ENCODE peak calls at places on chromosomes 5 and 9, in five cellular contexts. One of them, this sample, is unnamed.

GRCh38 chr9:96617439-96618185 is 2.0 kb downstream of the CDC14B start:
- DNase-seq in AG10803: no peak
- DNase-seq in BE2C: peak
- DNase-seq in HepG2: no peak
- DNase-seq in brain microvascular endothelial cell: no peak
- DNase-seq in this sample: no peak

GRCh38 chr5:68406767-68407232 is 191.2 kb downstream of the PIK3R1 start:
- DNase-seq in BE2C: no peak
- DNase-seq in AG10803: no peak
- DNase-seq in brain microvascular endothelial cell: no peak
- DNase-seq in HepG2: no peak
- DNase-seq in this sample: no peak

GRCh38 chr5:80181618-80182211 is 74.1 kb downstream of the SERINC5 start:
- DNase-seq in AG10803: peak
- DNase-seq in brain microvascular endothelial cell: no peak
- DNase-seq in BE2C: no peak
- DNase-seq in HepG2: peak
- DNase-seq in this sample: peak

GRCh38 chr5:135488727-135489465 is 36.7 kb upstream of the TIFAB start:
- DNase-seq in AG10803: peak
- DNase-seq in HepG2: peak
- DNase-seq in BE2C: peak
- DNase-seq in brain microvascular endothelial cell: peak
- DNase-seq in this sample: peak

GRCh38 chr5:93078082-93079038 is 502.7 kb downstream of the NR2F1-AS1 start:
- DNase-seq in BE2C: peak
- DNase-seq in brain microvascular endothelial cell: peak
- DNase-seq in AG10803: peak
- DNase-seq in HepG2: peak
- DNase-seq in this sample: peak

GRCh38 chr5:50623666-50624065 is 42.8 kb upstream of the PARP8 start:
- DNase-seq in AG10803: no peak
- DNase-seq in BE2C: no peak
- DNase-seq in brain microvascular endothelial cell: no peak
- DNase-seq in HepG2: no peak
- DNase-seq in this sample: peak

GRCh38 chr9:128689293-128689770 is 310 bp downstream of the SET start:
- DNase-seq in HepG2: no peak
- DNase-seq in BE2C: peak
- DNase-seq in AG10803: no peak
- DNase-seq in brain microvascular endothelial cell: peak
- DNase-seq in this sample: no peak

GRCh38 chr5:142597546-142598337 is 88.1 kb downstream of the FGF1 start:
- DNase-seq in AG10803: peak
- DNase-seq in HepG2: peak
- DNase-seq in BE2C: peak
- DNase-seq in brain microvascular endothelial cell: peak
- DNase-seq in this sample: peak

GRCh38 chr5:137819768-137820167 is 47.9 kb upstream of the MYOT start:
- DNase-seq in AG10803: no peak
- DNase-seq in HepG2: no peak
- DNase-seq in brain microvascular endothelial cell: no peak
- DNase-seq in BE2C: no peak
- DNase-seq in this sample: no peak

GRCh38 chr9:12775373-12775962 is 648 bp downstream of the LURAP1L start:
- DNase-seq in AG10803: no peak
- DNase-seq in HepG2: no peak
- DNase-seq in BE2C: peak
- DNase-seq in brain microvascular endothelial cell: peak
- DNase-seq in this sample: no peak

GRCh38 chr5:83472508-83473343 is 1.2 kb downstream of the VCAN start:
- DNase-seq in brain microvascular endothelial cell: no peak
- DNase-seq in BE2C: peak
- DNase-seq in HepG2: no peak
- DNase-seq in AG10803: peak
- DNase-seq in this sample: no peak

GRCh38 chr9:116800885-116801284 is 113.8 kb downstream of the TRIM32 start:
- DNase-seq in brain microvascular endothelial cell: no peak
- DNase-seq in BE2C: no peak
- DNase-seq in AG10803: no peak
- DNase-seq in HepG2: no peak
- DNase-seq in this sample: no peak

GRCh38 chr9:23638837-23639426 is 187.1 kb downstream of the ELAVL2 start:
- DNase-seq in HepG2: no peak
- DNase-seq in brain microvascular endothelial cell: no peak
- DNase-seq in AG10803: no peak
- DNase-seq in BE2C: no peak
- DNase-seq in this sample: no peak

GRCh38 chr9:35832814-35833213 is 3.8 kb downstream of the TMEM8B start:
- DNase-seq in HepG2: no peak
- DNase-seq in AG10803: no peak
- DNase-seq in BE2C: no peak
- DNase-seq in brain microvascular endothelial cell: no peak
- DNase-seq in this sample: no peak

GRCh38 chr5:75536694-75537360 is 25.1 kb downstream of the POLK start:
- DNase-seq in HepG2: no peak
- DNase-seq in BE2C: peak
- DNase-seq in AG10803: peak
- DNase-seq in brain microvascular endothelial cell: peak
- DNase-seq in this sample: no peak

GRCh38 chr5:160173-160510 is 31.2 kb upstream of the LRRC14B start:
- DNase-seq in AG10803: no peak
- DNase-seq in BE2C: no peak
- DNase-seq in HepG2: no peak
- DNase-seq in brain microvascular endothelial cell: peak
- DNase-seq in this sample: no peak

GRCh38 chr5:94693043-94693822 is 74.8 kb downstream of the SLF1 start:
- DNase-seq in HepG2: peak
- DNase-seq in BE2C: no peak
- DNase-seq in AG10803: peak
- DNase-seq in brain microvascular endothelial cell: peak
- DNase-seq in this sample: no peak

GRCh38 chr5:61277190-61277589 is 54.9 kb upstream of the ZSWIM6 start:
- DNase-seq in HepG2: peak
- DNase-seq in AG10803: peak
- DNase-seq in BE2C: no peak
- DNase-seq in brain microvascular endothelial cell: peak
- DNase-seq in this sample: no peak

GRCh38 chr9:70902705-70903131 is 218.7 kb downstream of the TRPM3 start:
- DNase-seq in brain microvascular endothelial cell: peak
- DNase-seq in HepG2: no peak
- DNase-seq in BE2C: no peak
- DNase-seq in AG10803: peak
- DNase-seq in this sample: peak

GRCh38 chr9:81112638-81113037 is 576.7 kb downstream of the TLE1 start:
- DNase-seq in brain microvascular endothelial cell: no peak
- DNase-seq in BE2C: no peak
- DNase-seq in HepG2: no peak
- DNase-seq in AG10803: no peak
- DNase-seq in this sample: no peak

GRCh38 chr5:149762958-149763630 is 33.0 kb downstream of the PPARGC1B start:
- DNase-seq in BE2C: no peak
- DNase-seq in AG10803: no peak
- DNase-seq in HepG2: no peak
- DNase-seq in brain microvascular endothelial cell: no peak
- DNase-seq in this sample: no peak

GRCh38 chr9:127905788-127906191 is 6.4 kb upstream of the ST6GALNAC6 start:
- DNase-seq in BE2C: no peak
- DNase-seq in HepG2: no peak
- DNase-seq in brain microvascular endothelial cell: no peak
- DNase-seq in AG10803: no peak
- DNase-seq in this sample: no peak

GRCh38 chr5:176415240-176416122 is 858 bp downstream of the CLTB start:
- DNase-seq in AG10803: peak
- DNase-seq in HepG2: no peak
- DNase-seq in BE2C: peak
- DNase-seq in brain microvascular endothelial cell: peak
- DNase-seq in this sample: no peak

GRCh38 chr5:135208555-135209494 is 174.8 kb upstream of the PITX1 start:
- DNase-seq in brain microvascular endothelial cell: peak
- DNase-seq in HepG2: peak
- DNase-seq in AG10803: peak
- DNase-seq in BE2C: peak
- DNase-seq in this sample: peak

GRCh38 chr9:104743377-104743985 is 4.0 kb upstream of the NIPSNAP3A start:
- DNase-seq in HepG2: peak
- DNase-seq in brain microvascular endothelial cell: peak
- DNase-seq in AG10803: peak
- DNase-seq in BE2C: peak
- DNase-seq in this sample: peak

GRCh38 chr5:163309850-163310365 is 127.5 kb upstream of the CCNG1 start:
- DNase-seq in brain microvascular endothelial cell: no peak
- DNase-seq in AG10803: no peak
- DNase-seq in BE2C: no peak
- DNase-seq in HepG2: no peak
- DNase-seq in this sample: no peak

GRCh38 chr9:5493597-5494511 is 16.5 kb upstream of the PDCD1LG2 start:
- DNase-seq in HepG2: no peak
- DNase-seq in BE2C: no peak
- DNase-seq in brain microvascular endothelial cell: peak
- DNase-seq in AG10803: peak
- DNase-seq in this sample: peak

GRCh38 chr9:92666236-92666635 is 3.7 kb downstream of the IPPK start:
- DNase-seq in HepG2: no peak
- DNase-seq in brain microvascular endothelial cell: no peak
- DNase-seq in AG10803: no peak
- DNase-seq in BE2C: no peak
- DNase-seq in this sample: no peak

GRCh38 chr9:121317737-121318630 is 50.0 kb downstream of the GSN start:
- DNase-seq in HepG2: no peak
- DNase-seq in brain microvascular endothelial cell: no peak
- DNase-seq in AG10803: no peak
- DNase-seq in BE2C: no peak
- DNase-seq in this sample: no peak

GRCh38 chr9:85332487-85332886 is 409.3 kb downstream of the AGTPBP1 start:
- DNase-seq in brain microvascular endothelial cell: no peak
- DNase-seq in BE2C: peak
- DNase-seq in HepG2: peak
- DNase-seq in AG10803: no peak
- DNase-seq in this sample: no peak

GRCh38 chr5:160293901-160294561 is 18.3 kb downstream of the CCNJL start:
- DNase-seq in BE2C: no peak
- DNase-seq in HepG2: peak
- DNase-seq in AG10803: no peak
- DNase-seq in brain microvascular endothelial cell: no peak
- DNase-seq in this sample: no peak
- H3K4me3 ChIP-seq in BE2C: no peak
- H3K4me3 ChIP-seq in HepG2: no peak
- H3K4me3 ChIP-seq in AG10803: no peak
- H3K4me3 ChIP-seq in brain microvascular endothelial cell: no peak
- H3K4me3 ChIP-seq in this sample: no peak

GRCh38 chr5:37039824-37040223 is 163.3 kb downstream of the NIPBL start:
- DNase-seq in brain microvascular endothelial cell: no peak
- DNase-seq in AG10803: no peak
- DNase-seq in BE2C: no peak
- DNase-seq in HepG2: no peak
- DNase-seq in this sample: no peak

GRCh38 chr5:37044120-37044519 is 167.6 kb downstream of the NIPBL start:
- DNase-seq in AG10803: no peak
- DNase-seq in BE2C: no peak
- DNase-seq in HepG2: no peak
- DNase-seq in brain microvascular endothelial cell: no peak
- DNase-seq in this sample: no peak

GRCh38 chr5:37045703-37046102 is 169.1 kb downstream of the NIPBL start:
- DNase-seq in BE2C: no peak
- DNase-seq in AG10803: no peak
- DNase-seq in HepG2: no peak
- DNase-seq in brain microvascular endothelial cell: no peak
- DNase-seq in this sample: no peak

GRCh38 chr5:37047947-37048346 is 171.4 kb downstream of the NIPBL start:
- DNase-seq in AG10803: no peak
- DNase-seq in brain microvascular endothelial cell: no peak
- DNase-seq in HepG2: no peak
- DNase-seq in BE2C: no peak
- DNase-seq in this sample: no peak

GRCh38 chr5:37043693-37044092 is 167.1 kb downstream of the NIPBL start:
- DNase-seq in BE2C: no peak
- DNase-seq in brain microvascular endothelial cell: no peak
- DNase-seq in AG10803: no peak
- DNase-seq in HepG2: peak
- DNase-seq in this sample: no peak
- TF ChIP-seq CTCF in BE2C: peak
- TF ChIP-seq CTCF in brain microvascular endothelial cell: peak
- TF ChIP-seq CTCF in AG10803: no peak
- TF ChIP-seq CTCF in HepG2: peak
- TF ChIP-seq CTCF in this sample: peak

GRCh38 chr5:98516701-98517100 is 256.8 kb upstream of the RGMB start:
- DNase-seq in AG10803: no peak
- DNase-seq in HepG2: no peak
- DNase-seq in brain microvascular endothelial cell: no peak
- DNase-seq in BE2C: no peak
- DNase-seq in this sample: no peak
- H3K4me3 ChIP-seq in AG10803: no peak
- H3K4me3 ChIP-seq in HepG2: no peak
- H3K4me3 ChIP-seq in brain microvascular endothelial cell: no peak
- H3K4me3 ChIP-seq in BE2C: no peak
- H3K4me3 ChIP-seq in this sample: no peak

GRCh38 chr9:98995971-98996504 is 52.3 kb downstream of the COL15A1 start:
- DNase-seq in brain microvascular endothelial cell: no peak
- DNase-seq in BE2C: no peak
- DNase-seq in HepG2: no peak
- DNase-seq in AG10803: no peak
- DNase-seq in this sample: no peak

GRCh38 chr9:98999152-98999525 is 55.4 kb downstream of the COL15A1 start:
- DNase-seq in HepG2: no peak
- DNase-seq in brain microvascular endothelial cell: no peak
- DNase-seq in BE2C: no peak
- DNase-seq in AG10803: no peak
- DNase-seq in this sample: no peak

GRCh38 chr9:98997580-98997979 is 53.9 kb downstream of the COL15A1 start:
- DNase-seq in brain microvascular endothelial cell: peak
- DNase-seq in HepG2: no peak
- DNase-seq in AG10803: peak
- DNase-seq in BE2C: no peak
- DNase-seq in this sample: no peak

GRCh38 chr9:99000480-99001395 is 57.0 kb downstream of the COL15A1 start:
- DNase-seq in HepG2: peak
- DNase-seq in BE2C: peak
- DNase-seq in AG10803: peak
- DNase-seq in brain microvascular endothelial cell: peak
- DNase-seq in this sample: no peak

GRCh38 chr9:98998441-98999151 is 54.9 kb downstream of the COL15A1 start:
- DNase-seq in AG10803: peak
- DNase-seq in brain microvascular endothelial cell: peak
- DNase-seq in BE2C: peak
- DNase-seq in HepG2: peak
- DNase-seq in this sample: no peak
- TF ChIP-seq CTCF in AG10803: peak
- TF ChIP-seq CTCF in brain microvascular endothelial cell: peak
- TF ChIP-seq CTCF in BE2C: peak
- TF ChIP-seq CTCF in HepG2: peak
- TF ChIP-seq CTCF in this sample: peak

This sample was measured in retinal pigment epithelial cell.